ENCODE peak calls at places on chromosomes 4 and X, in four cellular contexts. L is K562, V is HepG2, W is HCT116. G is an unnamed sample.

GRCh38 chr4:125573368-125573767 is 258.6 kb downstream of the FAT4 start:
- DNase-seq in L (no peak), V (no peak), W (no peak), G (no peak)

GRCh38 chr4:32037391-32037790 is 1317.2 kb downstream of the PCDH7 start:
- DNase-seq in L (no peak), V (no peak), W (no peak), G (no peak)

GRCh38 chr4:179110356-179110755 is 1668.1 kb upstream of the AGA start:
- DNase-seq in L (no peak), V (no peak), W (no peak), G (no peak)

GRCh38 chr4:10285028-10285427 is 168.4 kb upstream of the WDR1 start:
- DNase-seq in L (peak; percentile 55), V (no peak), W (no peak), G (no peak)

GRCh38 chr4:113349400-113349799 is 299.9 kb downstream of the ANK2 start:
- DNase-seq in L (no peak), V (no peak), W (no peak), G (no peak)

GRCh38 chrX:17519349-17519748 is 144.3 kb downstream of the NHS start:
- DNase-seq in L (no peak), V (no peak), W (no peak), G (no peak)

GRCh38 chrX:68504237-68504636 is 5.4 kb downstream of the YIPF6 start:
- DNase-seq in L (peak; percentile 17), V (no peak), W (no peak), G (no peak)

GRCh38 chr4:72473434-72473900 is 95.6 kb downstream of the ADAMTS3 start:
- DNase-seq in L (peak; percentile 89), V (no peak), W (no peak), G (no peak)

GRCh38 chr4:165873298-165874071 is 448 bp downstream of the TLL1 start:
- DNase-seq in L (no peak), V (peak; percentile 3), W (no peak), G (no peak)

GRCh38 chr4:76199664-76200211 is 13.9 kb downstream of the SCARB2 start:
- DNase-seq in L (no peak), V (no peak), W (no peak), G (no peak)

GRCh38 chr4:6463311-6464289 is 8.8 kb downstream of the PPP2R2C start:
- DNase-seq in L (no peak), V (no peak), W (no peak), G (no peak)

GRCh38 chrX:19629541-19629940 is 114.2 kb upstream of the MAP3K15 start:
- DNase-seq in L (no peak), V (no peak), W (no peak), G (no peak)

GRCh38 chr4:145847764-145848163 is 90.9 kb downstream of the ZNF827 start:
- DNase-seq in L (no peak), V (no peak), W (no peak), G (no peak)

GRCh38 chr4:3415471-3416141 is 26.2 kb upstream of the HGFAC start:
- DNase-seq in L (no peak), V (no peak), W (no peak), G (no peak)

GRCh38 chr4:86633854-86634253 is 39.7 kb downstream of the PTPN13 start:
- DNase-seq in L (no peak), V (no peak), W (no peak), G (no peak)

GRCh38 chrX:132413459-132413858 is 75.4 kb downstream of the MBNL3 start:
- DNase-seq in L (peak; percentile 37), V (peak; percentile 82), W (peak; percentile 32), G (no peak)
- H3K4me3 ChIP-seq in L (no peak overlapping the region), V (peak overlapping the region; percentile 68), W (no peak overlapping the region), G (peak overlapping the region; percentile 49)

DNA sequence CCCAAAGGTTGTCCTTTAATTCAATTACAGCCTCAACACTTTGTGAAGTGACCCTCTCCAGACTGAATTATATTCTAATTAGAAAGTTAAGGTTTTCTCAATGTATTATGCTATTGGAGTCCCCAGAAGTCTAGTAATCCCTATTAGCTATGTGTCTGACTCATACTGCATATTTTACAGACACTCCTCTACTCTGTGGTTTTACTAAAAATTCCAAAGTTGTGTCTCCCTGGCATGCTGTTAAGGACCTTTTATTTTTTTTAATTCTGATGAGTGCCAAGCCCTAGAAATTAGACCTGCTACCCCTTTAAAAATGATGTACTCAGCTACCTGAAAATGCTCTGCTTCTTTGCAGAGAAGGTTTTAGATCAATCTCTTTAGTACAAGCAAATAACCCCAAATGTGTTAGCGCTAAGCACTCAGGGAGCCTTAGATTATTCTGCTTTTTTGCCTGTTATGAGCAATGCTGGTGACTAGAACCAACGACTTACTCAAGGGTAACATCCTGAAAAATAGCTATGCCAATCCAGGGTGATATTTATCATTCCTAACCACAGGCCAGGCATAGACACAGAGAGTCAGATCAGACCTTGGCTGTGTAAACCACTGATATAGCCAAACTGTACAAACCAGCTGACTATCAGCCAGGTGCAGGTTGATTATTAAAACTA is 26.1 kb upstream of the CXCL13 start:
- DNase-seq in L (no peak), V (no peak), W (peak; percentile 39), G (no peak)
- H3K9ac ChIP-seq in L (no peak overlapping the region), V (no peak overlapping the region), W (no peak overlapping the region), G (no peak overlapping the region)

GRCh38 chrX:103831803-103832544 is at the start of gene RAB9B:
- DNase-seq in L (no peak), V (no peak), W (no peak), G (peak; percentile 39)
- TF ChIP-seq ZNF274 in L (no peak), V (no peak), W (no peak), G (no peak)

GRCh38 chr4:93409035-93409434 is 419.5 kb upstream of the ATOH1 start:
- DNase-seq in L (no peak), V (no peak), W (no peak), G (peak; percentile 48)
- H3K4me3 ChIP-seq in L (no peak overlapping the region), V (no peak overlapping the region), W (no peak overlapping the region), G (no peak overlapping the region)

DNA sequence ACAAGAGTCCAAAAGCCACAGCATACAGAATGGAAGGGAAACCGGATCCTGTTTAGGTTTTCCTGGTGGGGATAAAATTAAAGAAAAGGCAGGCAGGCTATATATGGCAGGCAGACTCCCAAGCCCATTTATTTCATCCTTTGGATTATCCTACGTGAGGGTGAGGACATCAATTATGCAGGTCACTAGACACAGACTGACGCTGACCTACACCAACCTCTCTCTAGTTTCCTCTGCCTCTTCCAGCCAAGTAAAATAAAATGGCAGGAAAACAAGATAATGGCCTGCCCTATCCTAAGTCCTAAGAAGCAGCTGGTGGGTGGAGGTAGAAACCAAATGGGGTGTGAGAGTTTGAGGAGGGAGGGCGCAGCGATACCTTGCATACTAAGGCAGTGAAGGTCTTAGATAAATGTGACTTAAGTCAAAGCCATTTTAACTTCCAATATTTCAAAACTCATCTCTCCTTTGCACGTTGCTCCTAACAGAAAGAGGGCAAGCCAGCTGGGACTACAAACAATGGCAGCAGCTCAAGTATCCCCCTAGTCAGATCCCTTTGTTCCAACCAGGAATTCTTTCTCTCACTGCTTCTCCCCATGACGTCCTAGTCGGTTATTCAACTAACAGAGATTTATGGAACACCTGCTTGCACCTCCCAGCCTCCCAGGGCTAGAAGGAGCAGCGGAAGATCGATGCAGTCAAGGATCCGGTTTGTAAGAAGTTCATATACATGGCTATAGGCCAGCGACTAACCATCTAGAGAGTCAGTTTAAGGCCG is 72.8 kb downstream of the IRF2 start:
- DNase-seq in L (no peak), V (no peak), W (no peak), G (no peak)
- H3K9ac ChIP-seq in L (no peak overlapping the region), V (no peak overlapping the region), W (no peak overlapping the region), G (no peak overlapping the region)

G was measured in NT2/D1.